ENCODE peak calls at places on chromosomes 16 and 17, in four cellular contexts. V is RWPE1, Y is fibroblast of mammary gland, S is prostate gland. F is an unnamed sample.

GRCh38 chr16:2857451-2858244 is at the start of gene PRSS22:
- DNase-seq in V (peak), Y (no peak), S (peak), F (peak)

GRCh38 chr17:37490638-37491614 is 1.2 kb downstream of the DUSP14 start:
- DNase-seq in V (peak), Y (peak), S (peak), F (peak)

GRCh38 chr16:4096509-4096908 is 19.7 kb downstream of the ADCY9 start:
- DNase-seq in V (no peak), Y (no peak), S (no peak), F (no peak)

GRCh38 chr17:65261152-65261551 is 124.0 kb downstream of the RGS9 start:
- DNase-seq in V (no peak), Y (no peak), S (no peak), F (no peak)

GRCh38 chr17:47978324-47978723 is 7.4 kb downstream of the CDK5RAP3 start:
- DNase-seq in V (peak), Y (peak), S (peak), F (peak)

GRCh38 chr16:674968-675883 is at the start of gene RHBDL1:
- DNase-seq in V (no peak), Y (peak), S (no peak), F (peak)

GRCh38 chr17:76421054-76421427 is 31.9 kb downstream of the UBE2O start:
- DNase-seq in V (no peak), Y (no peak), S (no peak), F (no peak)

GRCh38 chr17:27453466-27453865 is 2.8 kb upstream of the KSR1 start:
- DNase-seq in V (no peak), Y (no peak), S (no peak), F (no peak)

GRCh38 chr16:75402174-75402820 is 31.0 kb downstream of the CFDP1 start:
- DNase-seq in V (no peak), Y (peak), S (no peak), F (no peak)

GRCh38 chr16:88505405-88506082 is 52.5 kb downstream of the ZFPM1 start:
- DNase-seq in V (peak), Y (peak), S (no peak), F (peak)

GRCh38 chr16:76910931-76911330 is 280.1 kb upstream of the MON1B start:
- DNase-seq in V (peak), Y (peak), S (no peak), F (no peak)

GRCh38 chr17:8904686-8905085 is 37.2 kb upstream of the PIK3R6 start:
- DNase-seq in V (no peak), Y (no peak), S (no peak), F (no peak)

GRCh38 chr16:6250516-6250915 is 1082.1 kb upstream of the RBFOX1 start:
- DNase-seq in V (no peak), Y (no peak), S (no peak), F (no peak)

GRCh38 chr16:68074850-68075249 is 10.3 kb upstream of the NFATC3 start:
- DNase-seq in V (no peak), Y (no peak), S (no peak), F (no peak)

GRCh38 chr17:64507418-64507766 is 615 bp downstream of the CEP95 start:
- DNase-seq in V (peak), Y (peak), S (peak), F (peak)

GRCh38 chr17:61487668-61488595 is 35.7 kb downstream of the TBX4 start:
- DNase-seq in V (no peak), Y (no peak), S (no peak), F (no peak)

GRCh38 chr17:41537990-41538389 is 9.9 kb upstream of the KRT19 start:
- DNase-seq in V (peak), Y (peak), S (no peak), F (no peak)

GRCh38 chr17:75521951-75522727 is 3.4 kb upstream of the LLGL2 start:
- DNase-seq in V (no peak), Y (peak), S (no peak), F (no peak)

GRCh38 chr16:82995927-82996441 is 369.2 kb downstream of the CDH13 start:
- DNase-seq in V (peak), Y (peak), S (no peak), F (no peak)

GRCh38 chr17:17180141-17180603 is 26.0 kb downstream of the PLD6 start:
- DNase-seq in V (no peak), Y (no peak), S (peak), F (no peak)

GRCh38 chr16:82700541-82701240 is 73.9 kb downstream of the CDH13 start:
- DNase-seq in V (peak), Y (no peak), S (no peak), F (no peak)

GRCh38 chr16:66270333-66270927 is 96.1 kb upstream of the CDH5 start:
- DNase-seq in V (peak), Y (peak), S (peak), F (peak)

GRCh38 chr16:2518823-2519710 is 1.1 kb upstream of the AMDHD2 start:
- DNase-seq in V (no peak), Y (no peak), S (no peak), F (no peak)

GRCh38 chr17:37493249-37494027 is 3.7 kb downstream of the DUSP14 start:
- DNase-seq in V (no peak), Y (peak), S (no peak), F (no peak)

GRCh38 chr17:14016858-14017257 is 52.4 kb upstream of the COX10 start:
- DNase-seq in V (no peak), Y (no peak), S (no peak), F (no peak)

GRCh38 chr16:48133455-48134226 is 22.2 kb downstream of the ABCC12 start:
- DNase-seq in V (no peak), Y (no peak), S (no peak), F (no peak)

GRCh38 chr17:8881606-8882005 is 14.1 kb upstream of the PIK3R6 start:
- DNase-seq in V (no peak), Y (no peak), S (no peak), F (no peak)

GRCh38 chr17:58517378-58517927 is 3.0 kb upstream of the MTMR4 start:
- DNase-seq in V (no peak), Y (no peak), S (no peak), F (no peak)

GRCh38 chr17:58517928-58518609 is 3.6 kb upstream of the MTMR4 start:
- DNase-seq in V (peak), Y (peak), S (peak), F (peak)

GRCh38 chr17:58516644-58517377 is 2.4 kb upstream of the MTMR4 start:
- DNase-seq in V (no peak), Y (no peak), S (no peak), F (no peak)

GRCh38 chr17:58521680-58522079 is 7.2 kb upstream of the MTMR4 start:
- DNase-seq in V (no peak), Y (no peak), S (no peak), F (no peak)

DNA sequence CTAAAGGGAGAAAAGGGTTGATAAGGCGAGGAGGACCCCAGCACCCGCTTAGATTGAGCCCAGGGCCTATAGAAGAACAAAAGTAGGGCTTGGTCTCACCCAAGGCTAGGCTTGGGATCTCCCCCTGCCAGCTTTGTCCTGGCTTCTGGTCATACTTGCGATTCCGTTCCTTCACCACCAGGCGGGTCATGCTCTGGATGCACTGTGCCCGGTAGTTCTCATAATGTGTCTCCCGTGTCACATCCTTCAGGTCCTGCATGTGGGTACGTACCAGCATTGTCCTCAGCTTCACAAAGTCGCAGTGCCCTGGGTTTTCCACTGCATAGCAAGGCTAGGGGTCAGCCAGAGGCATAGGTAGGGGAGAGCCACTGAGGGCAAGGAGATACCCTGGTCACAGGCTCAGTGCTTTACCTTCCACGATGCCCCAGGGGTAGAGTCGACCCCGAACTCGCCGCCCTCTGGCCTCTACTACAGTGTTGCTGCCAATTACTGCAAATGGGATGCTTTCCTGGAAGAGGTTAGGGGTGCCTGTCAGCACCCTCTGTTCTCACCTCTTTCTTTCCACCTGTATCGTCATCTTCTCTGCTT is 6.5 kb upstream of the MTMR4 start:
- DNase-seq in V (no peak), Y (peak), S (no peak), F (peak)
- TF ChIP-seq CTCF in V (no peak), Y (peak), S (no peak), F (peak)

GRCh38 chr16:30065943-30066881 is 652 bp downstream of the ALDOA start:
- DNase-seq in V (peak), Y (peak), S (no peak), F (peak)
- TF ChIP-seq CTCF in V (no peak), Y (no peak), S (no peak), F (no peak)

DNA sequence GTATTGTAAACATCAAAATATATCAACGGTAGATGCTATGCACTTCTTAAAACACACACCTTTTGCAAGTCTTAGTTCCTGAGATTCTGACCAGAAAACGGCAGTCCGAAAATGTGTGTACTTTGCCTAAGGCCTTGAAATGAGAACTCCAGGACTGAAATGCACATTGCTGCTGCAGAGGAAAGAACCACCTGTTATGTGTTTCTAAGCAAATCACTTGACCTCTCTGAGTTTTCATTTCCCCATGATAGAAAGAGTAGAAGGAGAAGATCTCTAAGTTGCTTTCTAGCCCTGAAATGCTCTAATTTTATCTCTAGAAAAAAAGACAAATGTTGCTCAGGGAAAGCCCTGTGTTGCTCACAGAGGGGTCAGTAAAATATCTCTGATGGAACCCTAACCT is 9.9 kb downstream of the CCDC182 start:
- DNase-seq in V (no peak), Y (no peak), S (no peak), F (no peak)
- TF ChIP-seq CTCF in V (no peak), Y (no peak), S (no peak), F (no peak)

GRCh38 chr17:82415786-82416185 is 2.4 kb upstream of the HEXD start:
- DNase-seq in V (no peak), Y (no peak), S (no peak), F (no peak)

GRCh38 chr17:82418001-82418986 is at the start of the genes HEXD and OGFOD3:
- DNase-seq in V (peak), Y (peak), S (peak), F (peak)

GRCh38 chr17:82415336-82415735 is 2.8 kb upstream of the HEXD start:
- DNase-seq in V (no peak), Y (no peak), S (no peak), F (no peak)

GRCh38 chr17:82416264-82416663 is 1.9 kb upstream of the HEXD start:
- DNase-seq in V (no peak), Y (no peak), S (no peak), F (no peak)

GRCh38 chr17:82416771-82417170 is 1.4 kb upstream of the HEXD start:
- DNase-seq in V (no peak), Y (no peak), S (no peak), F (no peak)
- TF ChIP-seq CTCF in V (no peak), Y (peak), S (no peak), F (no peak)

DNA sequence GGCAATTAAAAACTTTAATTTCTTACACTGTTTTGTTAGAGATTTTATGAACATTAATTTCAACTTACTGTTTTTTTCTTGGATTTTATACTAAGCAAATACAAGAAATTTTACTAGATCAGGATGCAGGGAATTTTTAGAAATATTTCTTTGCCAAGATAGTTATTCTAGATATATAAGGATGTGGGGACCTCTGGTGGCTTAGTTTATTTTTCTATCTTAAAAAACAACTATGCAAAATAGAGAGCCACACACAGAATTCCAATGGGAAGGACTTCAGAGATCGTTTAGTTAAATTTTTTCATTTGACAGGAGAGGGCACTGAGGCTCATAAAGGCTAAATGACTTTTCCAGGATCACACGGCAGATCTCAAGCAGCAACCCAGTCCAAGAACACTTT is 23.0 kb upstream of the CAPNS2 start:
- DNase-seq in V (no peak), Y (peak), S (no peak), F (no peak)
- TF ChIP-seq CTCF in V (peak), Y (peak), S (peak), F (peak)

F was measured in Calu3.